ENCODE peak calls at places on chromosomes 11 and 22, in ten cellular contexts. T is Ammon's horn; W is D721Med; D is kidney glomerular epithelial cell; Y is astrocyte; J is NCI-H345; B is brain microvascular endothelial cell; L is stimulated activated CD4-positive, alpha-beta T cell treated with anti-CD3 and anti-CD28 coated beads, Interleukin-2, amount 100 ng/mL, for 48 hours; V is left ventricle myocardium superior; A is activated T-helper 1 cell treated with anti-CD3 and anti-CD28 coated beads, Interleukin-2, amount 50 U/mL, for 16 hours. P is an unnamed sample.

GRCh38 chr11:122863704-122864326 is 18.7 kb upstream of the JHY start:
- DNase-seq in T (peak), W (no peak), D (peak), Y (peak), J (peak), B (peak), L (no peak), V (peak), A (no peak), P (peak)

GRCh38 chr11:9760180-9760550 is 96.3 kb downstream of the SWAP70 start:
- DNase-seq in T (peak), W (no peak), D (peak), Y (peak), J (no peak), B (peak), L (no peak), V (peak), A (no peak), P (peak)

GRCh38 chr22:49543876-49544275 is 283.8 kb downstream of the BRD1 start:
- DNase-seq in T (no peak), W (no peak), D (no peak), Y (no peak), J (no peak), B (no peak), L (no peak), V (peak), A (no peak), P (no peak)

GRCh38 chr11:95711162-95711944 is 78.2 kb downstream of the FAM76B start:
- DNase-seq in T (no peak), W (no peak), D (no peak), Y (peak), J (no peak), B (peak), L (no peak), V (no peak), A (no peak), P (peak)

GRCh38 chr11:67238894-67239794 is 27.1 kb upstream of the GRK2 start:
- DNase-seq in T (no peak), W (no peak), D (peak), Y (no peak), J (no peak), B (no peak), L (no peak), V (no peak), A (no peak), P (peak)

GRCh38 chr22:20244744-20245576 is 23.2 kb downstream of the RTN4R start:
- DNase-seq in T (no peak), W (no peak), D (no peak), Y (no peak), J (no peak), B (no peak), L (no peak), V (no peak), A (peak), P (no peak)

GRCh38 chr11:48154162-48154561 is 62.4 kb upstream of the OR4B1 start:
- DNase-seq in T (no peak), W (no peak), D (no peak), Y (peak), J (no peak), B (peak), L (no peak), V (no peak), A (no peak), P (peak)

GRCh38 chr11:25602149-25602548 is 729.8 kb upstream of the ANO3 start:
- DNase-seq in T (no peak), W (no peak), D (no peak), Y (no peak), J (no peak), B (no peak), L (no peak), V (no peak), A (no peak), P (no peak)

GRCh38 chr11:45290586-45290985 is 4.4 kb upstream of the SYT13 start:
- DNase-seq in T (no peak), W (no peak), D (no peak), Y (no peak), J (no peak), B (no peak), L (no peak), V (no peak), A (no peak), P (no peak)

GRCh38 chr11:129785383-129786111 is 30.1 kb upstream of the TMEM45B start:
- DNase-seq in T (no peak), W (no peak), D (no peak), Y (no peak), J (peak), B (no peak), L (no peak), V (no peak), A (no peak), P (peak)

GRCh38 chr22:43081968-43082367 is 7.2 kb downstream of the TTLL1 start:
- DNase-seq in T (no peak), W (no peak), D (no peak), Y (no peak), J (no peak), B (no peak), L (no peak), V (no peak), A (no peak), P (peak)

GRCh38 chr11:116698080-116698479 is 74.7 kb downstream of the BUD13 start:
- DNase-seq in T (no peak), W (no peak), D (no peak), Y (no peak), J (no peak), B (no peak), L (no peak), V (no peak), A (no peak), P (no peak)

GRCh38 chr22:17873116-17873515 is 98.8 kb upstream of the BID start:
- DNase-seq in T (no peak), W (no peak), D (no peak), Y (no peak), J (no peak), B (no peak), L (no peak), V (no peak), A (no peak), P (no peak)

GRCh38 chr11:122977455-122978302 is 4.0 kb downstream of the BSX start:
- DNase-seq in T (no peak), W (no peak), D (no peak), Y (no peak), J (no peak), B (no peak), L (no peak), V (no peak), A (no peak), P (no peak)

GRCh38 chr11:110425751-110426545 is 3.8 kb upstream of the FDX1 start:
- DNase-seq in T (no peak), W (no peak), D (no peak), Y (peak), J (no peak), B (peak), L (no peak), V (no peak), A (no peak), P (peak)

P was measured in IMR-90.